ENCODE peak calls at places on chromosome 9, in eight cellular contexts. G, W, J, Y, D, A, N and K are unnamed samples.

GRCh38 chr9:2559212-2560152 is 62.1 kb upstream of the VLDLR start:
- DNase-seq in W (no peak), D (peak), N (no peak), G (peak), J (no peak), A (peak), Y (peak), K (peak)

GRCh38 chr9:2725929-2726328 is 8.6 kb downstream of the KCNV2 start:
- DNase-seq in Y (no peak), W (no peak), A (no peak), G (no peak), N (no peak), D (no peak), J (no peak), K (no peak)

GRCh38 chr9:1018121-1018520 is 32.0 kb upstream of the DMRT2 start:
- DNase-seq in Y (no peak), A (no peak), D (peak), G (no peak), N (peak), W (peak), J (no peak), K (peak)

GRCh38 chr9:130426883-130427282 is 17.9 kb upstream of the ASS1 start:
- DNase-seq in Y (peak), D (no peak), J (peak), W (no peak), A (no peak), G (peak), N (no peak), K (no peak)

GRCh38 chr9:105886136-105886535 is 191.8 kb downstream of the TMEM38B start:
- DNase-seq in Y (no peak), W (no peak), J (no peak), G (no peak), D (no peak), A (no peak), N (no peak), K (no peak)

GRCh38 chr9:92600742-92601261 is 65.0 kb upstream of the ECM2 start:
- DNase-seq in A (no peak), W (no peak), N (no peak), Y (peak), J (peak), G (peak), D (no peak), K (no peak)

GRCh38 chr9:34454571-34455065 is 3.8 kb downstream of the FAM219A start:
- DNase-seq in G (peak), Y (no peak), N (no peak), A (no peak), D (no peak), W (peak), J (no peak), K (no peak)

GRCh38 chr9:108060165-108060564 is 570.6 kb upstream of the KLF4 start:
- DNase-seq in N (no peak), J (no peak), Y (no peak), A (no peak), W (no peak), D (no peak), G (no peak), K (no peak)

GRCh38 chr9:124478014-124478753 is 27.9 kb downstream of the ADGRD2 start:
- DNase-seq in J (no peak), D (no peak), N (no peak), W (no peak), Y (no peak), G (no peak), A (no peak), K (no peak)

GRCh38 chr9:129383005-129383414 is 204.9 kb upstream of the IER5L start:
- DNase-seq in N (no peak), D (no peak), W (peak), Y (no peak), A (no peak), G (no peak), J (no peak), K (peak)

GRCh38 chr9:126643945-126644527 is 30.3 kb downstream of the LMX1B start:
- DNase-seq in W (no peak), G (no peak), A (no peak), D (no peak), Y (no peak), N (no peak), J (no peak), K (no peak)

GRCh38 chr9:127107344-127108181 is 14.9 kb downstream of the ANGPTL2 start:
- DNase-seq in Y (no peak), G (no peak), W (no peak), J (no peak), D (no peak), N (no peak), A (no peak), K (no peak)

GRCh38 chr9:77981332-77981731 is 50.3 kb downstream of the GNAQ start:
- DNase-seq in J (peak), D (no peak), Y (no peak), G (peak), N (no peak), W (no peak), A (no peak), K (no peak)

GRCh38 chr9:70121818-70122436 is 78.3 kb downstream of the MAMDC2 start:
- DNase-seq in G (peak), D (no peak), N (no peak), W (no peak), A (no peak), Y (no peak), J (no peak), K (no peak)

GRCh38 chr9:79670269-79670961 is 98.7 kb downstream of the TLE4 start:
- DNase-seq in W (no peak), D (no peak), N (no peak), Y (no peak), G (peak), J (no peak), A (no peak), K (no peak)

GRCh38 chr9:93156475-93157008 is 22.5 kb upstream of the NINJ1 start:
- DNase-seq in N (no peak), A (no peak), D (no peak), G (no peak), J (no peak), W (no peak), Y (no peak), K (no peak)

GRCh38 chr9:36204906-36205547 is 14.3 kb downstream of the CLTA start:
- DNase-seq in N (no peak), J (peak), G (no peak), W (no peak), A (no peak), Y (no peak), D (no peak), K (no peak)

GRCh38 chr9:33030285-33030684 is 5.2 kb downstream of the DNAJA1 start:
- DNase-seq in A (no peak), W (no peak), D (no peak), J (no peak), G (no peak), N (no peak), Y (no peak), K (no peak)

GRCh38 chr9:128005938-128006337 is 25.1 kb upstream of the EEIG1 start:
- DNase-seq in G (no peak), Y (peak), D (no peak), J (peak), A (peak), N (no peak), W (no peak), K (peak)

GRCh38 chr9:78118742-78119473 is 87.3 kb upstream of the GNAQ start:
- DNase-seq in W (no peak), G (peak), N (no peak), Y (no peak), D (no peak), J (no peak), A (no peak), K (no peak)

GRCh38 chr9:115254217-115254616 is 136.3 kb upstream of the TNC start:
- DNase-seq in N (no peak), D (no peak), W (no peak), J (no peak), Y (no peak), G (no peak), A (no peak), K (no peak)

GRCh38 chr9:137740311-137740710 is 121.5 kb downstream of the EHMT1 start:
- DNase-seq in D (no peak), G (peak), J (no peak), A (peak), Y (no peak), W (no peak), N (no peak), K (no peak)

GRCh38 chr9:137648396-137648795 is 29.6 kb downstream of the EHMT1 start:
- DNase-seq in G (no peak), N (no peak), J (no peak), Y (no peak), W (no peak), D (no peak), A (no peak), K (no peak)

GRCh38 chr9:93129286-93129685 is 4.8 kb downstream of the NINJ1 start:
- DNase-seq in D (no peak), J (peak), W (no peak), G (no peak), A (peak), Y (peak), N (no peak), K (peak)

GRCh38 chr9:87336914-87337333 is 160.7 kb upstream of the DAPK1 start:
- DNase-seq in G (peak), N (no peak), Y (peak), A (peak), J (peak), W (peak), D (no peak), K (peak)

GRCh38 chr9:75866273-75866871 is 24.1 kb upstream of the PCSK5 start:
- DNase-seq in Y (peak), G (peak), D (peak), W (peak), J (peak), N (peak), A (no peak), K (no peak)

GRCh38 chr9:89734561-89734960 is 129.7 kb downstream of the GADD45G start:
- DNase-seq in A (no peak), N (no peak), W (no peak), J (no peak), D (no peak), G (no peak), Y (no peak), K (peak)

GRCh38 chr9:34996905-34997279 is 7.3 kb downstream of the DNAJB5 start:
- DNase-seq in W (no peak), Y (no peak), A (no peak), D (no peak), J (no peak), N (no peak), G (no peak), K (peak)

GRCh38 chr9:122941560-122942234 is 877 bp downstream of the RABGAP1 start:
- DNase-seq in A (no peak), G (peak), D (no peak), J (peak), N (no peak), Y (no peak), W (no peak), K (no peak)

GRCh38 chr9:3916420-3916819 is 383.4 kb downstream of the GLIS3 start:
- DNase-seq in J (no peak), N (no peak), A (no peak), W (no peak), Y (no peak), D (no peak), G (no peak), K (no peak)

GRCh38 chr9:137406876-137407589 is 15.9 kb downstream of the EXD3 start:
- DNase-seq in G (peak), D (no peak), W (no peak), N (peak), A (peak), J (peak), Y (no peak), K (peak)

GRCh38 chr9:86722706-86723075 is 224.6 kb downstream of the GAS1 start:
- DNase-seq in A (no peak), Y (no peak), G (no peak), N (no peak), D (no peak), J (no peak), W (no peak), K (no peak)

GRCh38 chr9:134939080-134939733 is 21.5 kb upstream of the FCN1 start:
- DNase-seq in J (no peak), N (no peak), Y (no peak), A (no peak), G (no peak), D (no peak), W (no peak), K (peak)

GRCh38 chr9:20962487-20962886 is 69.0 kb downstream of the HACD4 start:
- DNase-seq in D (no peak), J (no peak), G (peak), W (no peak), Y (no peak), N (no peak), A (no peak), K (no peak)

GRCh38 chr9:73067074-73067473 is 84.6 kb upstream of the ANXA1 start:
- DNase-seq in Y (no peak), W (no peak), J (no peak), A (no peak), G (no peak), N (no peak), D (no peak), K (no peak)

GRCh38 chr9:88998911-88999310 is 7.6 kb downstream of the S1PR3 start:
- DNase-seq in D (no peak), G (no peak), A (peak), Y (peak), W (no peak), N (peak), J (peak), K (peak)

GRCh38 chr9:81619353-81620008 is 69.9 kb downstream of the TLE1 start:
- DNase-seq in N (no peak), G (peak), Y (no peak), J (no peak), A (no peak), D (no peak), W (no peak), K (no peak)
- TF ChIP-seq CTCF in N (no peak), G (no peak), Y (no peak), J (no peak), A (no peak), D (no peak), W (no peak), K (no peak)

DNA sequence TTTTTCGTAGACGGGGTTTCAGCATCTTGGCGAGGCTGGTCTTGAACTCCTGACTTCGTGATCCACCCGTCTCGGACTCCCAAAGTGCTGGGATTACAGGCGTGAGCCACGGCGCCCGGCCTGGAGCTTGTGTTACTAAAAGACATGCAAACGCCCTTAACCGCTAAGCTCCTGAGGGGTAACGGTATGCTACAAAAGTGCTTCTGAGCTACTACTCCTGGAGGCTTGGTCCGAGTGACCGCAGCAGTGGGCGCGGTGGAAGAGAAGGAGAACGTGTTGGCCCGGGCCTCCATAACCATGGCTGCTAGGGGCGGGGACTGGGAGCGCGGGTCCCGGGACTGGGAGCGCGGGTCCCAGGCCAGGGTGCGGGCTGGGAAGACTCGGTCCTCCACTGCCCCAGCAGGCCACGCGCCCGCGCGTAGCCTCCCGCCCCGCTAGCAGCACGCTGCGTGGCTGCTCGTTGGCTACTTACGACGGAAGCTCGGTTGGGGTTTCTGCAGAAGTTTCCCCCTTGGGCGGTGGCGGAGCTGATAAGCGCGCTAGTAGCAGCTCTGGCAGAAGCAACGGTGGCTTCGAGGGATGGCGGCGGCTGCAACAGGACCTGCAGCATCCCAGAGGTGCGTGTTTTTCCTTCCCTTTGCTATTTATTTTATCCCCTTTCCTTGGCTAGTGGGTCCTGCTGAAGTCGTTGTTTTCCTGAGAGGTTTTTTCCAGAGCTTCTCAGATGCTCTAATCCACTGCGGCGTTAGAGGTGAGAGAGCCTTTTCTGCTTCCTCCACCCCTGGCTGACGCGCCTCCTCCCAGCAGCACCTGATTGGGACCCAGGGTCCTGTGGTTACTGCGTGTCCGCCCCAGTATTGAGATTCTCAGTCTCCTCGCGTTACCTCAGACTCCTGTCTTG is 69.3 kb upstream of the CCDC180 start:
- DNase-seq in Y (peak), N (peak), A (peak), D (peak), W (peak), J (peak), G (peak), K (peak)
- TF ChIP-seq POLR2A in Y (no peak), N (no peak), A (no peak), D (no peak), W (peak), J (peak), G (no peak), K (peak)

DNA sequence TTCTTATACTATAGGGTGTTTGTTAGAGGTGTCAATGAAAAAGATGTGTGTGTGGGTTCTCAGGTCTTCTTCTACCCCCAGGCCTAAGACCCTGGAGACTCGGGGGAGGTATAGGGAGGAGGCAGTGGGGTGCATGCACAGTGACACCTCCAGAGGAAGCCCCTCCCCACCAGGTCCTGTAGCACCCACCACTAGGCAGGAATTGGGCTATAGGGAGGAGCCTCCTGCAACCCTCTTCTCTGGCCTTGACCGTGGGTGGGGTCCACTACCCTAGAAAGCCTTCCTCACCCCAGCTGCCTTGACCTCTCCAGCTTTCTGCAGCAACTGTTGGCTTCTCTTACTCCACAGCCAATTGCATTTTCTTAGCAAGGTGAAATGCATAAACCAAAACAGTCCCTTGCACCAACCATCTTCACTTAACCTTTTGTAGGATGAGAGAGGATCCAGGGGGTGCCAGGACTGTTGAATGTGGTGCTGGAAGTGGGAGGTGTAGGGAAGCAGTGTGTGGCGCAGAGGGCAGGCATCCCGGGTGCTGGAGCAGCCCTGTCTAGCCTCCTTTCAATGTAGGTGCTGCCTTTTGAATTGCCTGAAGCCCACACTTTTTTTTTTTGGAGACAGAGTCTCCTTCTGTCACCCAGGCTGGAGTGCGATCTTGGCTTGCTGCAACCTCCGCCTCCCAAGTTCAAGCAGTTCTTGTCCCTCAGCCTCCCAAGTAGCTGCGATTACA is 128.5 kb downstream of the RGS3 start:
- DNase-seq in D (no peak), A (peak), Y (no peak), N (no peak), G (no peak), J (no peak), W (no peak), K (peak)
- TF ChIP-seq CTCF in D (peak), A (no peak), Y (no peak), N (no peak), G (no peak), J (no peak), W (no peak), K (no peak)

DNA sequence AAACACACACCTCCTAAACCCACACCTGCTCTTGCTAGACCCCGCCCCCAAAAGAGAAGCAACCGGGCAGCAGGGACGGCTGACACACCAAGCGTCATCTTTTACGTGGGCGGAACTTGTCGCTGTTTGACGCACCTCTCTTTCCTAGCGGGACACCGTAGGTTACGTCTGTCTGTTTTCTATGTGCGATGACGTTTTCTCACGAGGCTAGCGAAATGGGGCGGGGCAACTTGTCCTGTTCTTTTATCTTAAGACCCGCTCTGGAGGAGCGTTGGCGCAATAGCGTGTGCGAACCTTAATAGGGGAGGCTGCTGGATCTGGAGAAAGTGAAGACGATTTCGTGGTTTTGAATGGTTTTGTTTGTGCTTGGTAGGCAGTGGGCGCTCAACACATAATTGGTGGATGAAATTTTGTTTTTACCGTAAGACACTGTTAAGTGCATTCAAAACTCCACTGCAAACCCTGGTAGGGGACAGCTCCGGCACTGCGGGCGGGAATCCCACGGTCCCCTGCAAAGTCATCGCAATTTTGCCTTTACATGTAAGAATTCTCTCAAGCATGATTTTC is 501 bp upstream of the C9orf72 start:
- DNase-seq in J (peak), N (peak), Y (peak), A (peak), W (peak), D (peak), G (peak), K (peak)
- TF ChIP-seq POLR2A in J (no peak), N (peak), Y (peak), A (peak), W (peak), D (peak), G (no peak), K (peak)

GRCh38 chr9:37390759-37391158 is 31.7 kb upstream of the GRHPR start:
- DNase-seq in Y (no peak), A (no peak), W (peak), J (no peak), N (peak), G (no peak), D (no peak), K (no peak)
- TF ChIP-seq CTCF in Y (no peak), A (no peak), W (peak), J (peak), N (peak), G (peak), D (no peak), K (peak)

GRCh38 chr9:131732061-131732526 is 7.8 kb downstream of the RAPGEF1 start:
- DNase-seq in W (no peak), G (peak), D (no peak), J (peak), N (no peak), A (no peak), Y (no peak), K (peak)

GRCh38 chr9:131734165-131734610 is 5.7 kb downstream of the RAPGEF1 start:
- DNase-seq in A (no peak), Y (no peak), J (peak), G (no peak), N (no peak), D (no peak), W (no peak), K (peak)

GRCh38 chr9:131732636-131733340 is 7.1 kb downstream of the RAPGEF1 start:
- DNase-seq in A (no peak), W (no peak), Y (no peak), J (no peak), D (no peak), N (no peak), G (no peak), K (no peak)

GRCh38 chr9:131734781-131735180 is 5.1 kb downstream of the RAPGEF1 start:
- DNase-seq in W (no peak), Y (no peak), N (no peak), J (peak), D (no peak), A (no peak), G (no peak), K (no peak)

GRCh38 chr9:131733601-131734061 is 6.2 kb downstream of the RAPGEF1 start:
- DNase-seq in D (no peak), G (peak), W (no peak), Y (no peak), J (peak), N (no peak), A (no peak), K (no peak)
- TF ChIP-seq POLR2A in D (no peak), G (no peak), W (no peak), Y (no peak), J (no peak), N (no peak), A (no peak), K (no peak)